ENCODE peak calls at places on chromosome 10, in four cellular contexts. U, N, Z and C are unnamed samples.

GRCh38 chr10:119724630-119725549 is 960 bp upstream of the INPP5F start:
- DNase-seq in U (no peak), N (no peak), Z (peak; percentile 72), C (peak; percentile 37)

GRCh38 chr10:126571203-126571602 is 99.3 kb downstream of the C10orf90 start:
- DNase-seq in U (no peak), N (peak; percentile 46), Z (peak; percentile 5), C (peak; percentile 5)

GRCh38 chr10:47354162-47354561 is 6.0 kb downstream of the RBP3 start:
- DNase-seq in U (no peak), N (no peak), Z (no peak), C (peak; percentile 12)

GRCh38 chr10:122504551-122504950 is 43.2 kb downstream of the HTRA1 start:
- DNase-seq in U (peak; percentile 84), N (no peak), Z (no peak), C (no peak)

GRCh38 chr10:132961864-132962622 is 19.7 kb upstream of the CFAP46 start:
- DNase-seq in U (peak; percentile 71), N (peak; percentile 85), Z (peak; percentile 6), C (peak; percentile 37)

GRCh38 chr10:79235765-79236755 is 111.2 kb upstream of the PPIF start:
- DNase-seq in U (no peak), N (peak; percentile 53), Z (no peak), C (no peak)

GRCh38 chr10:74047304-74047703 is 49.4 kb downstream of the VCL start:
- DNase-seq in U (no peak), N (no peak), Z (no peak), C (no peak)

GRCh38 chr10:35192645-35193249 is 66.1 kb downstream of the CREM start:
- DNase-seq in U (no peak), N (no peak), Z (no peak), C (no peak)

GRCh38 chr10:46287846-46288480 is 1.2 kb downstream of the ANTXRL start:
- DNase-seq in U (no peak), N (no peak), Z (no peak), C (no peak)

GRCh38 chr10:51109821-51110533 is 35.7 kb downstream of the PRKG1 start:
- DNase-seq in U (no peak), N (no peak), Z (no peak), C (no peak)

GRCh38 chr10:112466802-112467201 is 19.8 kb downstream of the VTI1A start:
- DNase-seq in U (no peak), N (no peak), Z (no peak), C (no peak)

GRCh38 chr10:873020-873419 is 58.5 kb downstream of the LARP4B start:
- DNase-seq in U (no peak), N (no peak), Z (no peak), C (no peak)

GRCh38 chr10:78211476-78212110 is 177.9 kb downstream of the RPS24 start:
- DNase-seq in U (peak; percentile 71), N (peak; percentile 34), Z (peak; percentile 23), C (peak; percentile 16)

GRCh38 chr10:46019541-46020343 is 10.7 kb downstream of the NCOA4 start:
- DNase-seq in U (no peak), N (no peak), Z (no peak), C (peak; percentile 71)

GRCh38 chr10:12594448-12594944 is 245.1 kb downstream of the CAMK1D start:
- DNase-seq in U (no peak), N (no peak), Z (no peak), C (no peak)

GRCh38 chr10:127534074-127534473 is 15.0 kb upstream of the NPS start:
- DNase-seq in U (no peak), N (no peak), Z (no peak), C (no peak)

GRCh38 chr10:10902951-10903350 is 114.7 kb upstream of the CELF2 start:
- DNase-seq in U (no peak), N (no peak), Z (no peak), C (no peak)

GRCh38 chr10:84340187-84340586 is 11.8 kb downstream of the CCSER2 start:
- DNase-seq in U (no peak), N (no peak), Z (no peak), C (no peak)

GRCh38 chr10:21021231-21021630 is 124.1 kb upstream of the NEBL start:
- DNase-seq in U (no peak), N (no peak), Z (no peak), C (no peak)

GRCh38 chr10:78372806-78373205 is 339.1 kb downstream of the RPS24 start:
- DNase-seq in U (no peak), N (no peak), Z (no peak), C (no peak)

GRCh38 chr10:6610647-6611046 is 30.6 kb upstream of the PRKCQ start:
- DNase-seq in U (no peak), N (no peak), Z (no peak), C (no peak)

GRCh38 chr10:110802090-110802489 is 69.6 kb upstream of the PDCD4 start:
- DNase-seq in U (no peak), N (no peak), Z (no peak), C (no peak)

GRCh38 chr10:72925951-72926465 is 28.6 kb downstream of the PLA2G12B start:
- DNase-seq in U (no peak), N (no peak), Z (no peak), C (peak; percentile 10)

GRCh38 chr10:104099274-104099673 is 13.6 kb upstream of the COL17A1 start:
- DNase-seq in U (no peak), N (no peak), Z (no peak), C (no peak)

GRCh38 chr10:42150428-42151061 is 487.8 kb downstream of the ZNF33B start:
- DNase-seq in U (peak; percentile 3), N (no peak), Z (no peak), C (no peak)

GRCh38 chr10:109343293-109343692 is 580.0 kb downstream of the XPNPEP1 start:
- DNase-seq in U (no peak), N (no peak), Z (no peak), C (no peak)

GRCh38 chr10:46547331-46547880 is 9.1 kb downstream of the GPRIN2 start:
- DNase-seq in U (peak; percentile 32), N (no peak), Z (no peak), C (no peak)

GRCh38 chr10:103600956-103601569 is 107.6 kb downstream of the NEURL1 start:
- DNase-seq in U (no peak), N (no peak), Z (no peak), C (no peak)

DNA sequence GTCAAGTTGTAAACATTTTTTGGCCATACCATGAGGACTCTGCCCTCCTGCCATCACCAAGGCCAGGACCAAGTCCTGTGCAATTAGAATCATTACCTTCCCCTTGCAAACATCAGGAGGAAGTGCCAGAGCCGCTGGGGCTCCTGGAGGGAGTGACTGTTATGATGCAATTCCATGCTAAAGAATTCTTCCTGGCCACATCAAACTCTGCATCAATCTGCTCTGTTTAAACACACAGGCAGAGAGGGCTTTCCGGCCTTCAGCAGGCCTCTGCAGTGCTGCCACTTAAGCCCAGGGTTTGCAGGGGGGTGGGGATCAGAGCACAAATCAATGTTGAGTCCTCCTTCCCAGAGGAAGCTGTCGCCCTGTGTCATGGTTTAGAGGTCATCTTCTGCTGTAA is 58.1 kb downstream of the CTBP2 start:
- DNase-seq in U (no peak), N (no peak), Z (no peak), C (peak; percentile 22)
- TF ChIP-seq FOXJ3 in U (no peak), N (no peak), Z (no peak), C (no peak)

DNA sequence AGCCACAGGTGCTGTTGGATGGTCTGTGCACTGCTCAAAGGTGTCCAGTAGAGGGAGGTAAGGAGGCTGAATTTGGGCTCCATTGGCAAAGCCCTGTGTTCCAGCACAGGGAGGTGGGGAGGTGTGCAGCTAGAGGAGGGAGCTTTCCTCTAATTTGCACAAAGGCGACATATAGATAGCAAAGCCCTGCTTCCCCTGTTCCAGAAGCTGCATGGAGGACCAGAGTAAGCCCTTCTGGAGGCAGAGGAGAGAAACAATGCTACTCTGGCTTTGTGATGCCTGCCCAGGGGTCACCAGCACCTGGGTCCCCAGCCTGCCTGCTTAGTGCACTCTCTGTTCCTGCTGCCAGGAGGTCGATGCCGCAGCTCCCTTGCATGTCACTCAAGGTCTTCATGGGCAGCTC is 3.4 kb upstream of the ARHGAP22 start:
- DNase-seq in U (peak; percentile 67), N (peak; percentile 73), Z (peak; percentile 73), C (peak; percentile 6)
- TF ChIP-seq FOXJ3 in U (no peak), N (no peak), Z (no peak), C (no peak)

GRCh38 chr10:95116869-95117269 is 47.6 kb upstream of the CYP2C8 start:
- DNase-seq in U (no peak), N (no peak), Z (no peak), C (peak; percentile 14)

GRCh38 chr10:95125582-95125981 is 56.3 kb upstream of the CYP2C8 start:
- DNase-seq in U (no peak), N (no peak), Z (no peak), C (no peak)

GRCh38 chr10:95121904-95122303 is 52.6 kb upstream of the CYP2C8 start:
- DNase-seq in U (no peak), N (no peak), Z (no peak), C (peak; percentile 74)
- TF ChIP-seq FOXJ3 in U (no peak), N (no peak), Z (no peak), C (no peak)

DNA sequence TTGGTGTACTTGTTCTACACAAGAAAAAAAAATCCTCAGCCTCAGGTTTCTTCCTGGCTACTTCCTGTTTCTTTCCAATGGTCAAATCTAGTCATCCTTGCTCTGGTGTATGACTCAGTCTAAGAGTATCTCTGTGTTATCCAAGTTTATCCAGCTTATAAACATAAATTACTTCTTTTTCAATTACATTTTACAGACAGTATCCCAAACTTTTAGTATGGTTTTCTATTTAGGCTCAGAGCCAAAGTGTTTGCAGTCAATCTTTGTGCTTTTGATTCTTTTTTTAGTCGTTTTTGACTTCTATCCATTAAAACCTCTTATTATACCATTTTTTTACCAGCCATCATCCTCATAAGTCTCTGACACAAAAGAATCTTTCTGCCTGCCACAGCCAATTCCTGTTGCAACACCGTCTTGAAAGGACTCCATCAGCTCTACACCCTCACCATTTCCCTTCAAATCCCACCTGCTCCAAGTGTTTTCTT is 294.6 kb downstream of the PTEN start:
- DNase-seq in U (no peak), N (no peak), Z (no peak), C (no peak)
- TF ChIP-seq FOXJ3 in U (no peak), N (no peak), Z (no peak), C (no peak)

DNA sequence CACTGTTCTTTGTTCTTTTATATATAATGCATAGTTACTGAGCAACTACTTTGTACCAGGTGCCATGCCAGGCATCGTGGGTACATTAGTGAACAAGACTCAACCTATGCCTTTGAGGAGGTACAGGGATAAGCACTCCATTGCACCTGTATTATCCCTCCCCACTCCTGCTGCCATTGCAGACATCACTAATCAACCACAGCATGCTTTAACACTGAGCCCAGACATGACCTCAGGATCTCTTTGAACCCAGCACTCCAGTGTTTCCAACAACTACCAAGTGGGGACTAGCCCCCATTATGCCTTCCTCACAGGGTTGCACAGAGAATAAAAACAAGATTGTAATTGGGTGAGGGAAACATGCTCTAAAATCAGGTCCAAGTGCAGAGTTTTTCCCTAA is 60.5 kb upstream of the COL13A1 start:
- DNase-seq in U (no peak), N (no peak), Z (no peak), C (no peak)
- TF ChIP-seq FOXJ3 in U (no peak), N (no peak), Z (no peak), C (no peak)

GRCh38 chr10:91381562-91381923 is 28.6 kb upstream of the HECTD2 start:
- DNase-seq in U (peak; percentile 58), N (no peak), Z (no peak), C (no peak)
- TF ChIP-seq FOXJ3 in U (peak; percentile 72), N (no peak), Z (no peak), C (no peak)